ENCODE peak calls at places on chromosome 21, in nine cellular contexts. P, K, J, G, L, D, I, N and W are unnamed samples.

GRCh38 chr21:33202464-33203363 is 27.0 kb upstream of the IFNAR2 start:
- DNase-seq in P (no peak), K (no peak), J (no peak), G (no peak), L (no peak), D (no peak), I (peak; percentile 62), N (no peak), W (peak; percentile 21)

GRCh38 chr21:38323721-38324591 is 67.2 kb downstream of the KCNJ15 start:
- DNase-seq in P (peak; percentile 60), K (peak; percentile 30), J (no peak), G (peak; percentile 99), L (no peak), D (peak; percentile 5), I (peak; percentile 97), N (peak; percentile 47), W (peak; percentile 99)

GRCh38 chr21:39377444-39378050 is 28.7 kb upstream of the HMGN1 start:
- DNase-seq in P (no peak), K (no peak), J (no peak), G (no peak), L (no peak), D (no peak), I (peak; percentile 25), N (no peak), W (peak; percentile 42)

GRCh38 chr21:44755227-44755626 is 43.9 kb upstream of the TSPEAR start:
- DNase-seq in P (no peak), K (no peak), J (no peak), G (no peak), L (no peak), D (no peak), I (peak; percentile 62), N (no peak), W (no peak)

GRCh38 chr21:38250991-38251418 is 5.8 kb upstream of the KCNJ15 start:
- DNase-seq in P (no peak), K (no peak), J (no peak), G (no peak), L (no peak), D (no peak), I (peak; percentile 87), N (no peak), W (no peak)

GRCh38 chr21:37237764-37238163 is 29.4 kb downstream of the VPS26C start:
- DNase-seq in P (no peak), K (no peak), J (no peak), G (no peak), L (peak; percentile 47), D (no peak), I (no peak), N (no peak), W (no peak)

GRCh38 chr21:45419162-45419561 is 14.2 kb downstream of the COL18A1 start:
- DNase-seq in P (peak; percentile 48), K (no peak), J (peak; percentile 4), G (no peak), L (no peak), D (no peak), I (no peak), N (no peak), W (no peak)

GRCh38 chr21:36909423-36909822 is 57.0 kb downstream of the HLCS start:
- DNase-seq in P (no peak), K (no peak), J (no peak), G (no peak), L (no peak), D (no peak), I (peak; percentile 51), N (no peak), W (no peak)

GRCh38 chr21:36681117-36681631 is 17.7 kb upstream of the SIM2 start:
- DNase-seq in P (no peak), K (no peak), J (no peak), G (no peak), L (no peak), D (no peak), I (no peak), N (no peak), W (no peak)